ENCODE peak calls at places on chromosomes 13 and 19, in four cellular contexts. One of them, this sample, is unnamed. For H3K4me1, the result is how much of the 10 kb centered on the place peaks cover.

GRCh38 chr13:24362435-24362951 is 53.1 kb downstream of the C1QTNF9 start:
- DNase-seq in mesenchymal stem cell: no peak
- DNase-seq in CD8-positive, alpha-beta memory T cell: no peak
- DNase-seq in transverse colon: no peak
- DNase-seq in this sample: no peak

GRCh38 chr13:101911752-101912151 is 459.3 kb downstream of the ITGBL1 start:
- DNase-seq in mesenchymal stem cell: no peak
- DNase-seq in transverse colon: no peak
- DNase-seq in CD8-positive, alpha-beta memory T cell: no peak
- DNase-seq in this sample: no peak

GRCh38 chr13:28492527-28493367 is 2.2 kb downstream of the FLT1 start:
- DNase-seq in transverse colon: no peak
- DNase-seq in mesenchymal stem cell: peak
- DNase-seq in CD8-positive, alpha-beta memory T cell: peak
- DNase-seq in this sample: no peak

GRCh38 chr19:29380581-29380980 is 145.2 kb upstream of the VSTM2B start:
- DNase-seq in mesenchymal stem cell: no peak
- DNase-seq in transverse colon: no peak
- DNase-seq in CD8-positive, alpha-beta memory T cell: no peak
- DNase-seq in this sample: no peak

GRCh38 chr19:1786668-1787067 is 25.4 kb downstream of the ATP8B3 start:
- DNase-seq in mesenchymal stem cell: no peak
- DNase-seq in CD8-positive, alpha-beta memory T cell: no peak
- DNase-seq in transverse colon: no peak
- DNase-seq in this sample: no peak

GRCh38 chr19:33388231-33388816 is 14.8 kb downstream of the CEBPG start:
- DNase-seq in transverse colon: no peak
- DNase-seq in mesenchymal stem cell: no peak
- DNase-seq in CD8-positive, alpha-beta memory T cell: no peak
- DNase-seq in this sample: peak

GRCh38 chr19:49591731-49592485 is 926 bp downstream of the PRR12 start:
- DNase-seq in transverse colon: peak
- DNase-seq in mesenchymal stem cell: peak
- DNase-seq in CD8-positive, alpha-beta memory T cell: peak
- DNase-seq in this sample: peak

GRCh38 chr19:3760871-3761361 is 576 bp downstream of the APBA3 start:
- DNase-seq in mesenchymal stem cell: no peak
- DNase-seq in CD8-positive, alpha-beta memory T cell: peak
- DNase-seq in transverse colon: no peak
- DNase-seq in this sample: no peak

GRCh38 chr13:23828866-23829265 is 60.3 kb downstream of the MIPEP start:
- DNase-seq in CD8-positive, alpha-beta memory T cell: no peak
- DNase-seq in transverse colon: no peak
- DNase-seq in mesenchymal stem cell: peak
- DNase-seq in this sample: no peak

GRCh38 chr13:36275190-36276002 is 22.2 kb downstream of the CCDC169 start:
- DNase-seq in CD8-positive, alpha-beta memory T cell: no peak
- DNase-seq in mesenchymal stem cell: peak
- DNase-seq in transverse colon: no peak
- DNase-seq in this sample: no peak

GRCh38 chr19:19259741-19260140 is 13.4 kb downstream of the TM6SF2 start:
- DNase-seq in transverse colon: no peak
- DNase-seq in mesenchymal stem cell: peak
- DNase-seq in CD8-positive, alpha-beta memory T cell: no peak
- DNase-seq in this sample: no peak

GRCh38 chr19:19260842-19261241 is 12.3 kb downstream of the TM6SF2 start:
- DNase-seq in transverse colon: no peak
- DNase-seq in CD8-positive, alpha-beta memory T cell: no peak
- DNase-seq in mesenchymal stem cell: no peak
- DNase-seq in this sample: no peak

GRCh38 chr19:19260417-19260816 is 12.7 kb downstream of the TM6SF2 start:
- DNase-seq in transverse colon: no peak
- DNase-seq in mesenchymal stem cell: no peak
- DNase-seq in CD8-positive, alpha-beta memory T cell: no peak
- DNase-seq in this sample: no peak

GRCh38 chr19:19262190-19263057 is 10.7 kb downstream of the TM6SF2 start:
- DNase-seq in mesenchymal stem cell: no peak
- DNase-seq in transverse colon: no peak
- DNase-seq in CD8-positive, alpha-beta memory T cell: no peak
- DNase-seq in this sample: no peak

GRCh38 chr19:19261350-19262189 is 11.5 kb downstream of the TM6SF2 start:
- DNase-seq in transverse colon: no peak
- DNase-seq in mesenchymal stem cell: no peak
- DNase-seq in CD8-positive, alpha-beta memory T cell: no peak
- DNase-seq in this sample: no peak
- H3K4me3 ChIP-seq in transverse colon: no peak
- H3K4me3 ChIP-seq in mesenchymal stem cell: no peak
- H3K4me3 ChIP-seq in CD8-positive, alpha-beta memory T cell: no peak
- H3K4me3 ChIP-seq in this sample: peak

GRCh38 chr13:110262082-110262436 is 44.9 kb downstream of the COL4A1 start:
- DNase-seq in mesenchymal stem cell: no peak
- DNase-seq in CD8-positive, alpha-beta memory T cell: no peak
- DNase-seq in transverse colon: no peak
- DNase-seq in this sample: no peak
- H3K27ac ChIP-seq in mesenchymal stem cell: peak
- H3K27ac ChIP-seq in CD8-positive, alpha-beta memory T cell: no peak
- H3K27ac ChIP-seq in transverse colon: peak
- H3K27ac ChIP-seq in this sample: no peak

DNA sequence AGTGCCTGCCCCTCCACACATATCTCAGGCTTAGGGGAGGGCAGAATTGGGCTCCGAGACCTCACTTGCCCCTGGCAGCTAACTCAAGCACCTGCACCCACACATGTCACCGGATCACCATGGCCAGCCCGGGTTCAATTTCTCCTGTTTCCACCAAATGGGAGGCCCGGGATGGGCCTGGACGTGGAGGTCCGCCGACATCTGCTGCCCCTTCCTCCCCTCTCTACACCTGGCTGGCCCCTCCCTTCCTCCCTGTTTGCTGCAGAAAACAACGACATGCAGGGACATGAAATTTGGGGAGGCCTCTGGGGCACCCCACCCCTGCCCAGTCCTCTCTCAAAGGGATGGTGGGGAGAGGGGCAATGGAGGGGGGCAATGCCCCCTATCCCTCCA is 1.3 kb downstream of the PRKD2 start:
- DNase-seq in mesenchymal stem cell: no peak
- DNase-seq in CD8-positive, alpha-beta memory T cell: no peak
- DNase-seq in transverse colon: no peak
- DNase-seq in this sample: no peak
- H3K4me1 ChIP-seq in mesenchymal stem cell: under half
- H3K4me1 ChIP-seq in CD8-positive, alpha-beta memory T cell: under half
- H3K4me1 ChIP-seq in transverse colon: under half
- H3K4me1 ChIP-seq in this sample: under half

DNA sequence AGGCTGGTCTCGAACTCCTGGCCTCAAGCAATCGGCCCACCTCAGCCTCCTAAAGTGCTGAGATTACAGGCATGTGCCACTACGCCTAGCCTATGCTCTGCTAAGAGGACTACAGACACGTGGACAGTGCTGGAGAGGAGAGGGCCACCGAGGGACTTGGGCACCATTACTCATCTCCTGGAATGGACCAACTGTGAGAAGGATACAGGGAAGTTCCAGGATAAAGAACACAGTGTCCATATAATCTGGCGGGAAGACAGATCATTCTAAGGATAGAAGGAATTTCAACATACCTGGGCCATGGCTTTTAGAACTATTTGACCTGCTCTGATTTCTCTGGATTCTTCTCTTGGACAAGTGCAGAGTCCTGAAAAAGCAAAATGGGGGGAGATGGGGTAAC is 12.8 kb downstream of the ZNF565 start:
- DNase-seq in mesenchymal stem cell: no peak
- DNase-seq in CD8-positive, alpha-beta memory T cell: no peak
- DNase-seq in transverse colon: no peak
- DNase-seq in this sample: no peak
- H3K4me3 ChIP-seq in mesenchymal stem cell: no peak
- H3K4me3 ChIP-seq in CD8-positive, alpha-beta memory T cell: no peak
- H3K4me3 ChIP-seq in transverse colon: no peak
- H3K4me3 ChIP-seq in this sample: no peak

GRCh38 chr13:110477711-110478245 is 83.7 kb downstream of the RAB20 start:
- DNase-seq in transverse colon: no peak
- DNase-seq in CD8-positive, alpha-beta memory T cell: no peak
- DNase-seq in mesenchymal stem cell: no peak
- DNase-seq in this sample: no peak
- H3K27ac ChIP-seq in transverse colon: no peak
- H3K27ac ChIP-seq in CD8-positive, alpha-beta memory T cell: no peak
- H3K27ac ChIP-seq in mesenchymal stem cell: no peak
- H3K27ac ChIP-seq in this sample: no peak

GRCh38 chr13:97307544-97307881 is 85.4 kb downstream of the MBNL2 start:
- DNase-seq in transverse colon: no peak
- DNase-seq in CD8-positive, alpha-beta memory T cell: no peak
- DNase-seq in mesenchymal stem cell: no peak
- DNase-seq in this sample: no peak

GRCh38 chr13:97307882-97308624 is 85.9 kb downstream of the MBNL2 start:
- DNase-seq in CD8-positive, alpha-beta memory T cell: no peak
- DNase-seq in mesenchymal stem cell: peak
- DNase-seq in transverse colon: no peak
- DNase-seq in this sample: peak

GRCh38 chr13:97307096-97307495 is 85.0 kb downstream of the MBNL2 start:
- DNase-seq in CD8-positive, alpha-beta memory T cell: no peak
- DNase-seq in mesenchymal stem cell: no peak
- DNase-seq in transverse colon: no peak
- DNase-seq in this sample: no peak

GRCh38 chr13:97306646-97307045 is 84.5 kb downstream of the MBNL2 start:
- DNase-seq in CD8-positive, alpha-beta memory T cell: no peak
- DNase-seq in transverse colon: no peak
- DNase-seq in mesenchymal stem cell: no peak
- DNase-seq in this sample: no peak

GRCh38 chr13:97306106-97306505 is 84.0 kb downstream of the MBNL2 start:
- DNase-seq in mesenchymal stem cell: no peak
- DNase-seq in CD8-positive, alpha-beta memory T cell: no peak
- DNase-seq in transverse colon: no peak
- DNase-seq in this sample: no peak
- H3K4me1 ChIP-seq in mesenchymal stem cell: under half
- H3K4me1 ChIP-seq in CD8-positive, alpha-beta memory T cell: under half
- H3K4me1 ChIP-seq in transverse colon: under half
- H3K4me1 ChIP-seq in this sample: under half

GRCh38 chr13:40230833-40231266 is 435.6 kb downstream of the FOXO1 start:
- DNase-seq in CD8-positive, alpha-beta memory T cell: no peak
- DNase-seq in mesenchymal stem cell: peak
- DNase-seq in transverse colon: no peak
- DNase-seq in this sample: no peak
- H3K4me3 ChIP-seq in CD8-positive, alpha-beta memory T cell: no peak
- H3K4me3 ChIP-seq in mesenchymal stem cell: no peak
- H3K4me3 ChIP-seq in transverse colon: no peak
- H3K4me3 ChIP-seq in this sample: no peak

GRCh38 chr19:43562211-43562697 is 13.1 kb downstream of the XRCC1 start:
- DNase-seq in mesenchymal stem cell: no peak
- DNase-seq in CD8-positive, alpha-beta memory T cell: peak
- DNase-seq in transverse colon: no peak
- DNase-seq in this sample: no peak

GRCh38 chr19:43563816-43564215 is 11.5 kb downstream of the XRCC1 start:
- DNase-seq in transverse colon: no peak
- DNase-seq in CD8-positive, alpha-beta memory T cell: no peak
- DNase-seq in mesenchymal stem cell: no peak
- DNase-seq in this sample: no peak

GRCh38 chr19:43561144-43561970 is 14.0 kb downstream of the XRCC1 start:
- DNase-seq in mesenchymal stem cell: no peak
- DNase-seq in CD8-positive, alpha-beta memory T cell: no peak
- DNase-seq in transverse colon: no peak
- DNase-seq in this sample: no peak

GRCh38 chr19:43562698-43563241 is 12.6 kb downstream of the XRCC1 start:
- DNase-seq in CD8-positive, alpha-beta memory T cell: peak
- DNase-seq in mesenchymal stem cell: peak
- DNase-seq in transverse colon: peak
- DNase-seq in this sample: peak

GRCh38 chr19:43560687-43561086 is 14.6 kb downstream of the XRCC1 start:
- DNase-seq in transverse colon: no peak
- DNase-seq in CD8-positive, alpha-beta memory T cell: no peak
- DNase-seq in mesenchymal stem cell: peak
- DNase-seq in this sample: no peak
- H3K27ac ChIP-seq in transverse colon: no peak
- H3K27ac ChIP-seq in CD8-positive, alpha-beta memory T cell: no peak
- H3K27ac ChIP-seq in mesenchymal stem cell: no peak
- H3K27ac ChIP-seq in this sample: no peak

DNA sequence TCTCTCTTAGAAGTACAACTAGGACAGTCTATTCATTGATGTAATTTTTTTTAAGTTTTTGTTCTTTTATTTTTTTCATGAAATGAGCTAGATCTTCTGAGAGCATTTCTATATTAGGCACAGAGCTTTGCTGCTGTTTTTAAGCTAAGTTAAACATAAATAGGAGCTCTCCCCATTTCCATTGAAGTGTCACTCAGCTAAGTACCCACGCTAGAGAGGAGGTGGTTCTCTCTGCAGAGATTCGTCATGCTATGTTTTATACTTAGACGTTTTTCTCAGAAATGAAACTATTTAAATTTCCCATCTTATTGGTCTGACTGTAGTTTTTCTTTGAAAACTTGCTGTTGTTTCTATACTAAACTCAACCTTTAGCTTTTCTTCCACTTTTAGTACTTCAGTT is 271.5 kb downstream of the PCDH9 start:
- DNase-seq in CD8-positive, alpha-beta memory T cell: no peak
- DNase-seq in mesenchymal stem cell: no peak
- DNase-seq in transverse colon: no peak
- DNase-seq in this sample: no peak
- H3K4me1 ChIP-seq in CD8-positive, alpha-beta memory T cell: under half
- H3K4me1 ChIP-seq in mesenchymal stem cell: under half
- H3K4me1 ChIP-seq in transverse colon: under half
- H3K4me1 ChIP-seq in this sample: under half